ENCODE peak calls at places on chromosome 18, in five cellular contexts. T, M, S, W and E are unnamed samples.

GRCh38 chr18:46336278-46337205 is 232.4 kb downstream of the HAUS1 start:
- DNase-seq in T (no peak), M (no peak), S (no peak), W (no peak), E (no peak)

GRCh38 chr18:49487711-49488310 is 777 bp upstream of the C18orf32 start:
- DNase-seq in T (no peak), M (no peak), S (no peak), W (no peak), E (no peak)

GRCh38 chr18:44912740-44913478 is 232.2 kb downstream of the SETBP1 start:
- DNase-seq in T (no peak), M (no peak), S (no peak), W (no peak), E (peak; percentile 91)

GRCh38 chr18:12657048-12657848 is 659 bp downstream of the SPIRE1 start:
- DNase-seq in T (peak; percentile 72), M (peak; percentile 37), S (peak; percentile 50), W (peak; percentile 82), E (peak; percentile 30)

GRCh38 chr18:4017479-4017878 is 437.6 kb downstream of the DLGAP1 start:
- DNase-seq in T (peak; percentile 45), M (no peak), S (peak; percentile 87), W (peak; percentile 20), E (no peak)

GRCh38 chr18:51151568-51152511 is 45.6 kb downstream of the MEX3C start:
- DNase-seq in T (no peak), M (no peak), S (peak; percentile 24), W (no peak), E (no peak)

GRCh38 chr18:73831688-73832087 is 315.9 kb downstream of the FBXO15 start:
- DNase-seq in T (no peak), M (no peak), S (no peak), W (no peak), E (no peak)

GRCh38 chr18:72984290-72984689 is 116.5 kb upstream of the NETO1 start:
- DNase-seq in T (no peak), M (no peak), S (no peak), W (no peak), E (no peak)

GRCh38 chr18:48946329-48946835 is 4.4 kb downstream of the SMAD7 start:
- DNase-seq in T (no peak), M (peak; percentile 89), S (no peak), W (peak; percentile 77), E (peak; percentile 39)

GRCh38 chr18:48674198-48674721 is 135.4 kb downstream of the CTIF start:
- DNase-seq in T (peak; percentile 43), M (peak; percentile 12), S (no peak), W (peak; percentile 74), E (no peak)

GRCh38 chr18:55385770-55386169 is 202.2 kb downstream of the TCF4 start:
- DNase-seq in T (no peak), M (no peak), S (no peak), W (no peak), E (peak; percentile 48)

GRCh38 chr18:10715791-10716190 is 190.0 kb downstream of the NAPG start:
- DNase-seq in T (peak; percentile 44), M (peak; percentile 51), S (no peak), W (peak; percentile 95), E (peak; percentile 27)

GRCh38 chr18:70397259-70397925 is 108.5 kb downstream of the SOCS6 start:
- DNase-seq in T (no peak), M (no peak), S (no peak), W (peak; percentile 77), E (peak; percentile 70)

GRCh38 chr18:62436636-62437519 is 85.9 kb upstream of the ZCCHC2 start:
- DNase-seq in T (peak; percentile 57), M (peak; percentile 39), S (no peak), W (peak; percentile 90), E (peak; percentile 91)

GRCh38 chr18:12393998-12394397 is 13.7 kb upstream of the PRELID3A start:
- DNase-seq in T (peak; percentile 78), M (no peak), S (no peak), W (peak; percentile 26), E (no peak)

GRCh38 chr18:50671376-50671775 is 111.5 kb downstream of the MAPK4 start:
- DNase-seq in T (no peak), M (no peak), S (no peak), W (no peak), E (no peak)

GRCh38 chr18:26549486-26550435 is 1.4 kb upstream of the KCTD1 start:
- DNase-seq in T (peak; percentile 59), M (peak; percentile 62), S (peak; percentile 71), W (peak; percentile 81), E (peak; percentile 86)

GRCh38 chr18:13217971-13218375 is 587 bp upstream of the LDLRAD4 start:
- DNase-seq in T (no peak), M (no peak), S (peak; percentile 48), W (no peak), E (no peak)

GRCh38 chr18:78457011-78457410 is 522.6 kb upstream of the SALL3 start:
- DNase-seq in T (no peak), M (no peak), S (no peak), W (no peak), E (no peak)

GRCh38 chr18:42011053-42011452 is 56.0 kb downstream of the PIK3C3 start:
- DNase-seq in T (no peak), M (no peak), S (no peak), W (no peak), E (no peak)

GRCh38 chr18:70423988-70424387 is 135.1 kb downstream of the SOCS6 start:
- DNase-seq in T (no peak), M (peak; percentile 66), S (no peak), W (peak; percentile 61), E (peak; percentile 90)

GRCh38 chr18:10488022-10488421 is 33.6 kb downstream of the APCDD1 start:
- DNase-seq in T (no peak), M (peak; percentile 42), S (no peak), W (peak; percentile 27), E (no peak)

GRCh38 chr18:40882468-40882867 is 1072.6 kb upstream of the PIK3C3 start:
- DNase-seq in T (no peak), M (no peak), S (no peak), W (no peak), E (no peak)

GRCh38 chr18:42792731-42793130 is 322.8 kb downstream of the RIT2 start:
- DNase-seq in T (no peak), M (peak; percentile 22), S (no peak), W (no peak), E (no peak)

GRCh38 chr18:48902856-48903601 is 47.7 kb downstream of the SMAD7 start:
- DNase-seq in T (no peak), M (peak; percentile 85), S (no peak), W (peak; percentile 44), E (no peak)

GRCh38 chr18:55458456-55459238 is 129.3 kb downstream of the TCF4 start:
- DNase-seq in T (no peak), M (no peak), S (no peak), W (no peak), E (no peak)

GRCh38 chr18:50878345-50879301 is at the start of gene ME2:
- DNase-seq in T (peak; percentile 96), M (peak; percentile 68), S (peak; percentile 94), W (peak; percentile 96), E (peak; percentile 93)

GRCh38 chr18:60421356-60422118 is 49.0 kb upstream of the MC4R start:
- DNase-seq in T (no peak), M (no peak), S (no peak), W (peak; percentile 1), E (no peak)

GRCh38 chr18:61861372-61861771 is 31.4 kb downstream of the RNF152 start:
- DNase-seq in T (no peak), M (no peak), S (no peak), W (no peak), E (peak; percentile 68)

GRCh38 chr18:40849856-40850255 is 1105.2 kb upstream of the PIK3C3 start:
- DNase-seq in T (no peak), M (peak; percentile 55), S (no peak), W (no peak), E (no peak)

DNA sequence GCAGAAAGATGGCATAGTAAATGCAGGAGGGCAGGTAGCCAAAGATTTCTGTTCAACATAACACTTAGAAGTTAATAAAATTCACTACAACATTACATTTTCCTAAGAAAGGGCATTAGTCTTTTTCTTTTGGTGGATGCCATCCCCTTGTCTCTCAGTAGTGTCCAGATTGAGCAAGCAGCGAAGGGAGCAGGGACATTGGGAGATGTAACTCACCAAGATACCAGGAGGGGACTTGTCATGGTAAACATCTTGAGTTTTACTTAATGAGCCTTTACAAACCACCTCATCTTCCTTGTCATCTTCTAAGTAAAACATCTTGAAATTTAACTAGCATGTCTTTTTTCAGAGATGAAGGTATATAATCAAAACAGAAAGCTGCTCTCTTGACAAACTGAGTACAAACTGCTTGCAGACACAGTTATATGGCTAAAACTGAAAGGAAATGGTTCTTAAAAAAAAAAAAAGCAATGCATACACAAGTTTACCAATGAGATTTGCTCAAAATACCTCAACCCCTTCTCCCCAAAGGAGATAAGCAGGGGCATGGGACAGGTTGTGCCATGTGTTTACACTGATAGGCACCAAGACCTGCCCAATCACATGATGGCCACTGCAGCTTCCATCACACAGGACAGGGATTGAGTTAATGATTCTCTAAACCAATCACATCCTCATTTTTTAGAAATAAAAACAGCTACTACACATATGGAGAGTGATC is 30.3 kb downstream of the LPIN2 start:
- DNase-seq in T (peak; percentile 57), M (no peak), S (peak; percentile 56), W (peak; percentile 54), E (no peak)
- H3K4me1 ChIP-seq in T (peaks cover 76% of the 10 kb centered on the region), M (peaks cover 34% of the 10 kb centered on the region), S (peaks cover 28% of the 10 kb centered on the region), W (peaks cover 75% of the 10 kb centered on the region), E (peaks cover 10% of the 10 kb centered on the region)

DNA sequence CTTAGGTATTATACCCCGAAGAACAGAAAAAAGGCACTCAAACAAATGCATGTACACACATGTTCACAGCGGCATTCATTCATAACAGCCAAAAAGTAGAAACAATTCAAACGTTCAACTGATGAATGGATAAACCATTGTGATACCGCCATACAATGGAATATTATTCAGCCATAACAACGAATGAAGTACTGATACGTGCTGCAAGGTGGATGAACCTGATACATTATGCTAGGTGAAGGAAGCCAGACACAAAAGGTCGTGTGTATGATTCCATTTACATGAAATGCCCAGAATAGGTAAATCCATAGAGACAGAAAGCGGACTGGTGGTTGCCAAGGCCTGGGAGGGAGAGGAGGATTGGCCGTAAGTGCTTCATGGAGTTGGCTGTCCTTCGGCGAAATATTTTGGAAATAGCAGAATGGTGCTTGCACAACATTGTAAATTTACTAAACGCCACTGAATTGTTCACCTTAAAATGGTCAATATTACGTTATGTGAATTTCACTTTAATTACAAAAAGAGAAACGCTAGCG is 750 bp upstream of the RMP24 start:
- DNase-seq in T (peak; percentile 13), M (no peak), S (no peak), W (no peak), E (no peak)
- H2AFZ ChIP-seq in T (peak overlapping the region; percentile 98), M (peak overlapping the region; percentile 90), S (peak overlapping the region; percentile 80), W (peak overlapping the region; percentile 97), E (peak overlapping the region; percentile 88)

DNA sequence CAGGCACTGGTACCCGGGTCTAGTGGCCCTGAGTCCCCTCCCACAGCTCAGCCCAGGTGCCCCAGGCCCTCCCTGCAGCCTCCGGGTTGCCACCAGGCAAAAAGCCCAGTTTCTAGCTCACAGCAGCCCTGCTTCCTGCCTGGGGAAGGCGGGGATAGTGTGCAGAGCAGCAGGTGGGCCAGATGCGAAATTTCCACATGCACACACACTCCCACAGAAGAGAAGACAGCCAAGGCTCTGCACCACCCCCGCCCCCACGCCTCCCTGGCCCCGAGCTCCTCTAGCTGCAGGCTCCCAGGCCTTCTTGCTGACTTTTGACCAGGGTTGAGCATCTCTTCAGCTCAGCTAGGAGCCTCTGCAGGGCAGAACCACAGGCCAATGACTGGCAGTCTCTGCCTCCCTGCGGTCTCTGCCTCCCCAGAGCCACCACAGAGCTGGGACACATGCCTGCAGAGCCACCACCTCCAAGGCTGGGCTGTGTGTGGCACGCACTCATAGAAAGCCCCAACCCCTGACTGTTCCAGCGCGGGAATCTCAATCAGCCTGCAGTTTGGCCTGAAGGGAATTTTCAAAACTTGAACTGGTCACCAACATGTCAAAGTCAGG is 7.2 kb downstream of the SLC66A2 start:
- DNase-seq in T (no peak), M (no peak), S (peak; percentile 31), W (no peak), E (no peak)
- H3K4me1 ChIP-seq in T (peaks cover 17% of the 10 kb centered on the region), M (no peaks in the 10 kb centered on the region), S (no peaks in the 10 kb centered on the region), W (peaks cover 6% of the 10 kb centered on the region), E (peaks cover 18% of the 10 kb centered on the region)

GRCh38 chr18:811192-812122 is 585 bp downstream of the YES1 start:
- DNase-seq in T (peak; percentile 33), M (no peak), S (peak; percentile 64), W (peak; percentile 70), E (peak; percentile 65)
- H2AFZ ChIP-seq in T (peak overlapping the region; percentile 93), M (peak overlapping the region; percentile 37), S (peak overlapping the region; percentile 3), W (peak overlapping the region; percentile 87), E (peak overlapping the region; percentile 94)